ENCODE peak calls at places on chromosome 17, in ten cellular contexts. One of them, this sample, is unnamed.

GRCh38 chr17:10019941-10020403 is 114.9 kb upstream of the RCVRN start:
- DNase-seq in suprapubic skin: no peak
- DNase-seq in ovary: no peak
- DNase-seq in GM12878: no peak
- DNase-seq in sigmoid colon: no peak
- DNase-seq in heart left ventricle: no peak
- DNase-seq in A549: no peak
- DNase-seq in stomach: no peak
- DNase-seq in uterus: no peak
- DNase-seq in esophagus squamous epithelium: no peak
- DNase-seq in this sample: peak

GRCh38 chr17:82909322-82909904 is 69.6 kb upstream of the ZNF750 start:
- DNase-seq in suprapubic skin: no peak
- DNase-seq in stomach: peak
- DNase-seq in uterus: no peak
- DNase-seq in heart left ventricle: no peak
- DNase-seq in ovary: no peak
- DNase-seq in A549: no peak
- DNase-seq in GM12878: no peak
- DNase-seq in esophagus squamous epithelium: no peak
- DNase-seq in sigmoid colon: no peak
- DNase-seq in this sample: peak

GRCh38 chr17:73758245-73758644 is 114.0 kb upstream of the SDK2 start:
- DNase-seq in stomach: no peak
- DNase-seq in A549: no peak
- DNase-seq in uterus: no peak
- DNase-seq in suprapubic skin: no peak
- DNase-seq in GM12878: no peak
- DNase-seq in sigmoid colon: no peak
- DNase-seq in ovary: no peak
- DNase-seq in esophagus squamous epithelium: no peak
- DNase-seq in heart left ventricle: no peak
- DNase-seq in this sample: no peak

GRCh38 chr17:82502207-82502606 is 17.3 kb upstream of the FOXK2 start:
- DNase-seq in uterus: no peak
- DNase-seq in esophagus squamous epithelium: no peak
- DNase-seq in suprapubic skin: no peak
- DNase-seq in stomach: no peak
- DNase-seq in GM12878: no peak
- DNase-seq in ovary: no peak
- DNase-seq in sigmoid colon: no peak
- DNase-seq in A549: no peak
- DNase-seq in heart left ventricle: no peak
- DNase-seq in this sample: no peak

GRCh38 chr17:66227212-66228045 is 1.8 kb downstream of the APOH start:
- DNase-seq in heart left ventricle: no peak
- DNase-seq in A549: no peak
- DNase-seq in esophagus squamous epithelium: no peak
- DNase-seq in GM12878: no peak
- DNase-seq in uterus: no peak
- DNase-seq in ovary: no peak
- DNase-seq in suprapubic skin: no peak
- DNase-seq in sigmoid colon: no peak
- DNase-seq in stomach: no peak
- DNase-seq in this sample: no peak

GRCh38 chr17:10069301-10069700 is 129.1 kb downstream of the GAS7 start:
- DNase-seq in uterus: peak
- DNase-seq in stomach: no peak
- DNase-seq in A549: no peak
- DNase-seq in suprapubic skin: peak
- DNase-seq in ovary: peak
- DNase-seq in GM12878: no peak
- DNase-seq in heart left ventricle: peak
- DNase-seq in sigmoid colon: no peak
- DNase-seq in esophagus squamous epithelium: no peak
- DNase-seq in this sample: peak

GRCh38 chr17:38892620-38893019 is 22.8 kb downstream of the LASP1 start:
- DNase-seq in A549: no peak
- DNase-seq in stomach: no peak
- DNase-seq in sigmoid colon: no peak
- DNase-seq in suprapubic skin: no peak
- DNase-seq in ovary: no peak
- DNase-seq in GM12878: no peak
- DNase-seq in esophagus squamous epithelium: no peak
- DNase-seq in uterus: no peak
- DNase-seq in heart left ventricle: no peak
- DNase-seq in this sample: no peak

GRCh38 chr17:73613947-73614655 is 30.1 kb downstream of the SDK2 start:
- DNase-seq in uterus: no peak
- DNase-seq in suprapubic skin: no peak
- DNase-seq in stomach: no peak
- DNase-seq in A549: no peak
- DNase-seq in ovary: no peak
- DNase-seq in esophagus squamous epithelium: no peak
- DNase-seq in sigmoid colon: no peak
- DNase-seq in GM12878: no peak
- DNase-seq in heart left ventricle: no peak
- DNase-seq in this sample: no peak

GRCh38 chr17:32502013-32502412 is 15.2 kb downstream of the CDK5R1 start:
- DNase-seq in A549: no peak
- DNase-seq in GM12878: no peak
- DNase-seq in esophagus squamous epithelium: no peak
- DNase-seq in ovary: no peak
- DNase-seq in uterus: no peak
- DNase-seq in suprapubic skin: no peak
- DNase-seq in sigmoid colon: no peak
- DNase-seq in heart left ventricle: no peak
- DNase-seq in stomach: no peak
- DNase-seq in this sample: no peak

GRCh38 chr17:49361902-49362722 is at the start of gene ZNF652:
- DNase-seq in GM12878: peak
- DNase-seq in suprapubic skin: peak
- DNase-seq in sigmoid colon: peak
- DNase-seq in A549: peak
- DNase-seq in ovary: peak
- DNase-seq in stomach: peak
- DNase-seq in heart left ventricle: peak
- DNase-seq in uterus: peak
- DNase-seq in esophagus squamous epithelium: peak
- DNase-seq in this sample: peak
- TF ChIP-seq POLR2A in GM12878: peak
- TF ChIP-seq POLR2A in suprapubic skin: no peak
- TF ChIP-seq POLR2A in sigmoid colon: no peak
- TF ChIP-seq POLR2A in A549: peak
- TF ChIP-seq POLR2A in ovary: peak
- TF ChIP-seq POLR2A in stomach: no peak
- TF ChIP-seq POLR2A in heart left ventricle: no peak
- TF ChIP-seq POLR2A in uterus: peak
- TF ChIP-seq POLR2A in esophagus squamous epithelium: no peak
- TF ChIP-seq POLR2A in this sample: no peak

DNA sequence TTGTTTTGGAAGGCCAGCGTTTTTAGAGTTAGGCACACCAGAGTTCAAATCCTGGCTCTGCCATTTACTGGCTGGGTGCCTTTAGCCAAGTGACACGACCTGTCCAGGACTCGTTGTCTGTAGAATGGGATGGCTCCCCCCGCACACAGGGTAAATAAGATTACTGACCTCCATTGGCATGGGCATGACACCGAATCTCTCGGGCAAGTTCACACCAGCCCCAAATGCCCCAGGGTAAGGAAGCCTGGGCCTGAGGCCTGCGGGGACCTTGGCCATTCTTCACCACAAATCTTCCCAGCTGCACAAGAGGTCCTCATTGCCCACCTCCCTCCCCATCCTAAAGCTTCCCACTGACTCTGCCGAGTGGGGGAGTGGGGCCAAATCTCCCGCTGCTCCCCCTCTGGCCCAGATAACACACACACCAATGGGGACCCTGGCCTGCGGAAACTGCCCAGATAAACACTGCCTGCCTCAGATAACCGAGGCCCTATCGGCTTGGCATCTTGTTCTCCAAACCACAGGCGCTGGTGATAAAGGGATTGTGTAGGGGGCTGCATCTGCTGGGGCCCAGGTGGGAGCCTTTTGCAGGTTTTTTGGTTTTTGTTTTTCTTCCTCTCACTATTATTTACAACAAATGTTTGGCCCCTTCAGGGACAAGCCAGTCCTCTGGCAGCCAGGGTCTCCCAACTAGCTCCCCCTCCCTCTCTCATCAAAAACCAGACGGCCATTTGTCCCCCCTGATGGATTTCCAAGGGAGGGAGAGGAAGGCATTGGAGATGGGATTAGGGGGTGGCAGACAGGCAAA is 75.0 kb upstream of the LHX1 start:
- DNase-seq in heart left ventricle: no peak
- DNase-seq in esophagus squamous epithelium: no peak
- DNase-seq in A549: no peak
- DNase-seq in ovary: no peak
- DNase-seq in GM12878: no peak
- DNase-seq in suprapubic skin: no peak
- DNase-seq in stomach: no peak
- DNase-seq in sigmoid colon: no peak
- DNase-seq in uterus: no peak
- DNase-seq in this sample: no peak
- TF ChIP-seq CTCF in heart left ventricle: no peak
- TF ChIP-seq CTCF in esophagus squamous epithelium: no peak
- TF ChIP-seq CTCF in A549: no peak
- TF ChIP-seq CTCF in ovary: no peak
- TF ChIP-seq CTCF in GM12878: no peak
- TF ChIP-seq CTCF in suprapubic skin: no peak
- TF ChIP-seq CTCF in stomach: no peak
- TF ChIP-seq CTCF in sigmoid colon: no peak
- TF ChIP-seq CTCF in uterus: no peak
- TF ChIP-seq CTCF in this sample: no peak

GRCh38 chr17:47669060-47669459 is 19.3 kb downstream of the KPNB1 start:
- DNase-seq in heart left ventricle: no peak
- DNase-seq in sigmoid colon: no peak
- DNase-seq in GM12878: no peak
- DNase-seq in ovary: no peak
- DNase-seq in esophagus squamous epithelium: no peak
- DNase-seq in A549: no peak
- DNase-seq in stomach: no peak
- DNase-seq in uterus: no peak
- DNase-seq in suprapubic skin: no peak
- DNase-seq in this sample: no peak

GRCh38 chr17:47665655-47666054 is 15.9 kb downstream of the KPNB1 start:
- DNase-seq in uterus: no peak
- DNase-seq in suprapubic skin: no peak
- DNase-seq in sigmoid colon: no peak
- DNase-seq in A549: no peak
- DNase-seq in GM12878: no peak
- DNase-seq in esophagus squamous epithelium: no peak
- DNase-seq in stomach: no peak
- DNase-seq in heart left ventricle: no peak
- DNase-seq in ovary: no peak
- DNase-seq in this sample: no peak

GRCh38 chr17:47660064-47660492 is 10.4 kb downstream of the KPNB1 start:
- DNase-seq in uterus: no peak
- DNase-seq in esophagus squamous epithelium: no peak
- DNase-seq in stomach: no peak
- DNase-seq in A549: no peak
- DNase-seq in ovary: no peak
- DNase-seq in suprapubic skin: no peak
- DNase-seq in GM12878: peak
- DNase-seq in heart left ventricle: no peak
- DNase-seq in sigmoid colon: no peak
- DNase-seq in this sample: no peak

GRCh38 chr17:47670064-47670463 is 20.3 kb downstream of the KPNB1 start:
- DNase-seq in GM12878: no peak
- DNase-seq in ovary: no peak
- DNase-seq in sigmoid colon: no peak
- DNase-seq in stomach: no peak
- DNase-seq in suprapubic skin: no peak
- DNase-seq in heart left ventricle: no peak
- DNase-seq in esophagus squamous epithelium: no peak
- DNase-seq in uterus: no peak
- DNase-seq in A549: no peak
- DNase-seq in this sample: no peak

DNA sequence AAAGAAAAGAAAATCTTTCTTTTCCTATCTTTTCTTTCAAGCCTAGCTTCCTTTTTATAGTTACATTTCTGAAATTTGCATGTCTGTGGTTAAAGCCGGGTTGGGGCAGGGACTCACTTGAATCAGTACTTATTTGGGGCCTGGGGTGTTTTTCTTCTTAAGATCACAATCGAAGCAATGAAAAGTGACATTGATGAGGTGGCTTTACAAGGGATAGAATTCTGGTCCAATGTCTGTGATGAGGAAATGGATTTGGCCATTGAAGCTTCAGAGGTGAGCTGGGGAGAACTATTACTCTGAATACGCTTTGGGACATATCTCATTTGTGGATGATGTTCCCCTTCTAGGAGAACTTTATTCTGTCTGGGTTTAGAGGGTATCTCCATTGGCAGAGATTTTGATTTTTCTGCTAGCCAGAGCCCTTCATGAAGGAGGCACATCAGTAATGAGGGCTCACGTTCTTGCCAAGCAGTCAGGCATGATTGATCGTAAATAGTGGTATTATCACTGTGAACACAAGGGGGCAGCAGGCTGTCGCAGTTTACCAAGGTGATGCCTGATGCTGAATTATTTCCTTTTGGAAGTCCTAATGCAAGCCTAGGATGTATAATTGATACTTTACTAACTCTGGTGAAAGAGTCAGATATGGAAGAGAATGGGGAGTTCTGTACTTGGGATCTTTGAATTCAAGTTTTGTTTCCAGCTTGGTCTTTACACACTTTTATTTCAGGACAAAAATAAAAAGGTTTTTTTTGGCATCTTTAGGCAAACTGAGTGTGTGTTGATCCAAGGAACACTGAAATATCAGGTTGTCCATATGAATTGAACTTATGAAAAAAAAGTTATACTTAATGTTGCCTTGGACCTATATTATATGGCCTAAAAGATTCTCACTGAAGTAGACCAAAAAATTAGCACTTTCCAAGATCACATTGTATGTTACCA is 14.6 kb downstream of the KPNB1 start:
- DNase-seq in GM12878: peak
- DNase-seq in uterus: peak
- DNase-seq in heart left ventricle: peak
- DNase-seq in esophagus squamous epithelium: no peak
- DNase-seq in sigmoid colon: peak
- DNase-seq in ovary: peak
- DNase-seq in stomach: peak
- DNase-seq in A549: peak
- DNase-seq in suprapubic skin: no peak
- DNase-seq in this sample: peak
- H3K27ac ChIP-seq in GM12878: peak
- H3K27ac ChIP-seq in uterus: no peak
- H3K27ac ChIP-seq in heart left ventricle: no peak
- H3K27ac ChIP-seq in esophagus squamous epithelium: no peak
- H3K27ac ChIP-seq in sigmoid colon: no peak
- H3K27ac ChIP-seq in ovary: no peak
- H3K27ac ChIP-seq in stomach: no peak
- H3K27ac ChIP-seq in A549: no peak
- H3K27ac ChIP-seq in suprapubic skin: no peak
- H3K27ac ChIP-seq in this sample: no peak

GRCh38 chr17:55704412-55704811 is 18.3 kb downstream of the TMEM100 start:
- DNase-seq in ovary: no peak
- DNase-seq in sigmoid colon: no peak
- DNase-seq in uterus: no peak
- DNase-seq in suprapubic skin: no peak
- DNase-seq in A549: no peak
- DNase-seq in stomach: no peak
- DNase-seq in heart left ventricle: no peak
- DNase-seq in GM12878: no peak
- DNase-seq in esophagus squamous epithelium: no peak
- DNase-seq in this sample: no peak
- TF ChIP-seq POLR2A in ovary: no peak
- TF ChIP-seq POLR2A in sigmoid colon: no peak
- TF ChIP-seq POLR2A in uterus: no peak
- TF ChIP-seq POLR2A in suprapubic skin: no peak
- TF ChIP-seq POLR2A in A549: no peak
- TF ChIP-seq POLR2A in stomach: no peak
- TF ChIP-seq POLR2A in heart left ventricle: no peak
- TF ChIP-seq POLR2A in GM12878: no peak
- TF ChIP-seq POLR2A in esophagus squamous epithelium: no peak
- TF ChIP-seq POLR2A in this sample: no peak